ENCODE peak calls at places on chromosomes 7 and 10, in ten cellular contexts. M, H, K, S, Q, N, U, E, R and P are unnamed samples.
A peak's percentile ranks its signal among the peaks of the same experiment; 100 is the strongest.

GRCh38 chr10:127866276-127867013 is 26.3 kb downstream of the CLRN3 start:
- DNase-seq in M (no peak), H (no peak), K (no peak), S (no peak), Q (no peak), N (no peak), U (no peak), E (no peak), R (no peak), P (no peak)

GRCh38 chr7:152663926-152664325 is 12.0 kb downstream of the XRCC2 start:
- DNase-seq in M (no peak), H (no peak), K (no peak), S (no peak), Q (no peak), N (no peak), U (no peak), E (no peak), R (no peak), P (no peak)

GRCh38 chr10:18767981-18768380 is 108.8 kb downstream of the ARL5B start:
- DNase-seq in M (no peak), H (no peak), K (no peak), S (no peak), Q (no peak), N (no peak), U (no peak), E (no peak), R (no peak), P (no peak)

GRCh38 chr7:1033546-1034145 is 10.7 kb upstream of the GPR146 start:
- DNase-seq in M (no peak), H (no peak), K (no peak), S (no peak), Q (no peak), N (no peak), U (no peak), E (peak; percentile 24), R (no peak), P (no peak)

GRCh38 chr10:115964827-115965226 is 308.2 kb downstream of the GFRA1 start:
- DNase-seq in M (no peak), H (no peak), K (no peak), S (no peak), Q (no peak), N (no peak), U (no peak), E (no peak), R (no peak), P (no peak)

GRCh38 chr10:74825371-74826141 is 844 bp upstream of the KAT6B start:
- DNase-seq in M (peak; percentile 79), H (peak; percentile 34), K (peak; percentile 63), S (peak; percentile 90), Q (peak; percentile 87), N (no peak), U (no peak), E (peak; percentile 63), R (peak; percentile 44), P (peak; percentile 72)

GRCh38 chr7:465710-466400 is 53.8 kb downstream of the PDGFA start:
- DNase-seq in M (no peak), H (no peak), K (no peak), S (no peak), Q (no peak), N (no peak), U (no peak), E (no peak), R (no peak), P (no peak)

GRCh38 chr7:2633538-2634264 is 1.9 kb downstream of the TTYH3 start:
- DNase-seq in M (peak; percentile 68), H (peak; percentile 69), K (peak; percentile 75), S (peak; percentile 93), Q (peak; percentile 69), N (no peak), U (peak; percentile 70), E (no peak), R (no peak), P (no peak)

GRCh38 chr7:135723411-135723810 is 4.6 kb downstream of the SLC13A4 start:
- DNase-seq in M (no peak), H (no peak), K (no peak), S (no peak), Q (no peak), N (no peak), U (no peak), E (no peak), R (no peak), P (no peak)

GRCh38 chr7:22375359-22376048 is 18.6 kb upstream of the RAPGEF5 start:
- DNase-seq in M (no peak), H (no peak), K (no peak), S (no peak), Q (no peak), N (no peak), U (peak; percentile 41), E (no peak), R (no peak), P (no peak)

GRCh38 chr10:11345224-11346054 is 266.0 kb downstream of the USP6NL start:
- DNase-seq in M (no peak), H (no peak), K (peak; percentile 61), S (no peak), Q (no peak), N (peak; percentile 60), U (no peak), E (no peak), R (peak; percentile 65), P (no peak)

GRCh38 chr7:24192053-24192452 is 91.9 kb upstream of the NPY start:
- DNase-seq in M (no peak), H (no peak), K (no peak), S (no peak), Q (no peak), N (no peak), U (no peak), E (no peak), R (no peak), P (no peak)

GRCh38 chr7:15967551-15967950 is 281.1 kb upstream of the MEOX2 start:
- DNase-seq in M (no peak), H (no peak), K (no peak), S (no peak), Q (no peak), N (no peak), U (no peak), E (no peak), R (no peak), P (no peak)

GRCh38 chr10:61733358-61733940 is 70.7 kb downstream of the CABCOCO1 start:
- DNase-seq in M (no peak), H (no peak), K (peak; percentile 71), S (peak; percentile 51), Q (no peak), N (peak; percentile 33), U (peak; percentile 19), E (no peak), R (peak; percentile 35), P (peak; percentile 0)

GRCh38 chr7:25294624-25295023 is 66.3 kb upstream of the NPVF start:
- DNase-seq in M (no peak), H (no peak), K (no peak), S (no peak), Q (no peak), N (no peak), U (no peak), E (no peak), R (no peak), P (no peak)

GRCh38 chr10:43225787-43226153 is 41.1 kb downstream of the RASGEF1A start:
- DNase-seq in M (no peak), H (peak; percentile 21), K (no peak), S (no peak), Q (no peak), N (no peak), U (no peak), E (no peak), R (no peak), P (no peak)

GRCh38 chr7:115346685-115347084 is 424.8 kb downstream of the MDFIC start:
- DNase-seq in M (no peak), H (no peak), K (no peak), S (no peak), Q (no peak), N (no peak), U (no peak), E (no peak), R (no peak), P (no peak)

GRCh38 chr7:34208878-34209621 is 303.7 kb downstream of the BMPER start:
- DNase-seq in M (no peak), H (peak; percentile 44), K (peak; percentile 12), S (peak; percentile 21), Q (peak; percentile 38), N (no peak), U (no peak), E (no peak), R (no peak), P (no peak)

GRCh38 chr10:104622598-104623209 is 18.4 kb upstream of the SORCS3 start:
- DNase-seq in M (no peak), H (no peak), K (no peak), S (no peak), Q (no peak), N (peak; percentile 30), U (peak; percentile 42), E (no peak), R (peak; percentile 5), P (no peak)

GRCh38 chr10:133277277-133277992 is 767 bp upstream of the ADAM8 start:
- DNase-seq in M (no peak), H (no peak), K (no peak), S (no peak), Q (no peak), N (no peak), U (no peak), E (no peak), R (no peak), P (no peak)

GRCh38 chr10:133070810-133071209 is 16.9 kb upstream of the ADGRA1 start:
- DNase-seq in M (no peak), H (no peak), K (no peak), S (no peak), Q (no peak), N (no peak), U (no peak), E (no peak), R (no peak), P (no peak)

GRCh38 chr7:106420210-106420609 is 135.4 kb upstream of the NAMPT start:
- DNase-seq in M (no peak), H (no peak), K (no peak), S (no peak), Q (no peak), N (no peak), U (no peak), E (no peak), R (no peak), P (no peak)

GRCh38 chr7:91080351-91080750 is 183.9 kb upstream of the FZD1 start:
- DNase-seq in M (no peak), H (no peak), K (no peak), S (no peak), Q (no peak), N (no peak), U (no peak), E (no peak), R (no peak), P (no peak)

GRCh38 chr10:51425431-51425830 is 274.0 kb downstream of the CSTF2T start:
- DNase-seq in M (no peak), H (no peak), K (no peak), S (peak; percentile 39), Q (no peak), N (no peak), U (no peak), E (no peak), R (no peak), P (no peak)

GRCh38 chr7:17584822-17585221 is 286.4 kb downstream of the AHR start:
- DNase-seq in M (no peak), H (no peak), K (no peak), S (peak; percentile 20), Q (no peak), N (no peak), U (peak; percentile 75), E (no peak), R (no peak), P (no peak)

GRCh38 chr10:88786032-88786770 is 16.3 kb upstream of the LIPM start:
- DNase-seq in M (no peak), H (no peak), K (no peak), S (no peak), Q (no peak), N (no peak), U (no peak), E (no peak), R (no peak), P (no peak)

GRCh38 chr10:4127518-4128315 is 342.7 kb upstream of the KLF6 start:
- DNase-seq in M (no peak), H (no peak), K (peak; percentile 18), S (no peak), Q (no peak), N (peak; percentile 87), U (no peak), E (no peak), R (no peak), P (no peak)

GRCh38 chr10:72800000-72800740 is 93.4 kb upstream of the OIT3 start:
- DNase-seq in M (no peak), H (no peak), K (no peak), S (peak; percentile 41), Q (no peak), N (no peak), U (no peak), E (no peak), R (peak; percentile 6), P (no peak)